ENCODE peak calls at places on chromosome 22, in seven cellular contexts. S, U, D, P, N, E and I are unnamed samples.
A peak's percentile ranks its signal among the peaks of the same experiment; 100 is the strongest.

GRCh38 chr22:29079218-29079901 is 6.5 kb downstream of the KREMEN1 start:
- DNase-seq in N (no peak), U (no peak), E (no peak), P (no peak), D (no peak), S (no peak), I (no peak)

GRCh38 chr22:28934026-28934425 is 50.7 kb downstream of the ZNRF3 start:
- DNase-seq in S (no peak), N (no peak), P (no peak), E (no peak), D (no peak), U (no peak), I (no peak)

GRCh38 chr22:35938226-35938625 is 90.4 kb downstream of the RBFOX2 start:
- DNase-seq in E (no peak), N (no peak), P (no peak), U (no peak), S (no peak), D (no peak), I (no peak)

GRCh38 chr22:47474895-47475294 is 712.4 kb downstream of the TBC1D22A start:
- DNase-seq in N (no peak), E (peak; percentile 22), S (no peak), D (no peak), U (no peak), P (no peak), I (no peak)

GRCh38 chr22:35732116-35732515 is 14.4 kb downstream of the APOL5 start:
- DNase-seq in U (no peak), N (no peak), E (no peak), D (no peak), P (no peak), S (no peak), I (no peak)

GRCh38 chr22:23223566-23224317 is 43.4 kb downstream of the BCR start:
- DNase-seq in D (peak; percentile 53), S (no peak), P (no peak), E (no peak), N (no peak), U (no peak), I (no peak)

GRCh38 chr22:30825711-30826505 is 131.2 kb downstream of the OSBP2 start:
- DNase-seq in U (no peak), S (no peak), N (no peak), D (no peak), P (no peak), E (no peak), I (no peak)

GRCh38 chr22:36198482-36198881 is 3.1 kb downstream of the APOL4 start:
- DNase-seq in U (no peak), E (no peak), D (no peak), S (no peak), N (no peak), P (no peak), I (no peak)

GRCh38 chr22:38455530-38456271 is 702 bp upstream of the KCNJ4 start:
- DNase-seq in P (no peak), S (no peak), D (no peak), E (no peak), U (no peak), N (no peak), I (no peak)

GRCh38 chr22:20428496-20429253 is 8.9 kb downstream of the SCARF2 start:
- DNase-seq in P (no peak), D (peak; percentile 44), E (no peak), S (no peak), N (no peak), U (no peak), I (no peak)

GRCh38 chr22:30435674-30436126 is 10.1 kb downstream of the MTFP1 start:
- DNase-seq in E (no peak), U (peak; percentile 79), D (peak; percentile 54), S (peak; percentile 52), P (no peak), N (no peak), I (no peak)

GRCh38 chr22:50444663-50445062 is 30.2 kb downstream of the SBF1 start:
- DNase-seq in D (peak; percentile 77), U (peak; percentile 6), S (peak; percentile 44), E (peak; percentile 40), N (no peak), P (peak; percentile 85), I (no peak)

GRCh38 chr22:40757071-40757470 is 62.1 kb downstream of the SLC25A17 start:
- DNase-seq in P (no peak), D (no peak), E (no peak), S (no peak), N (no peak), U (no peak), I (peak; percentile 87)

GRCh38 chr22:29733362-29734322 is 13.8 kb downstream of the CABP7 start:
- DNase-seq in N (no peak), E (no peak), S (peak; percentile 60), D (no peak), U (no peak), P (no peak), I (no peak)

GRCh38 chr22:48100685-48101417 is 1338.4 kb downstream of the TBC1D22A start:
- DNase-seq in S (no peak), N (no peak), D (no peak), E (no peak), U (no peak), P (no peak), I (no peak)

GRCh38 chr22:30325065-30325720 is 1.5 kb downstream of the TBC1D10A start:
- DNase-seq in P (peak; percentile 45), N (peak; percentile 84), S (peak; percentile 47), U (no peak), D (no peak), E (peak; percentile 65), I (peak; percentile 51)

GRCh38 chr22:37218771-37219411 is 6.6 kb upstream of the SSTR3 start:
- DNase-seq in P (no peak), N (no peak), E (no peak), D (no peak), S (no peak), U (no peak), I (no peak)

GRCh38 chr22:37211853-37212173 is 464 bp downstream of the SSTR3 start:
- DNase-seq in S (no peak), D (peak; percentile 29), E (no peak), U (no peak), N (no peak), P (no peak), I (no peak)

GRCh38 chr22:37923927-37924326 is 17.8 kb downstream of the MICALL1 start:
- DNase-seq in S (peak; percentile 41), N (no peak), U (no peak), D (no peak), E (no peak), P (no peak), I (no peak)

GRCh38 chr22:49274754-49275380 is 552.8 kb downstream of the BRD1 start:
- DNase-seq in E (no peak), D (no peak), N (no peak), S (no peak), P (no peak), U (no peak), I (no peak)
- H3K27ac ChIP-seq in E (no peak overlapping the region), D (no peak overlapping the region), N (no peak overlapping the region), S (no peak overlapping the region), P (no peak overlapping the region), U (no peak overlapping the region), I (no peak overlapping the region)

DNA sequence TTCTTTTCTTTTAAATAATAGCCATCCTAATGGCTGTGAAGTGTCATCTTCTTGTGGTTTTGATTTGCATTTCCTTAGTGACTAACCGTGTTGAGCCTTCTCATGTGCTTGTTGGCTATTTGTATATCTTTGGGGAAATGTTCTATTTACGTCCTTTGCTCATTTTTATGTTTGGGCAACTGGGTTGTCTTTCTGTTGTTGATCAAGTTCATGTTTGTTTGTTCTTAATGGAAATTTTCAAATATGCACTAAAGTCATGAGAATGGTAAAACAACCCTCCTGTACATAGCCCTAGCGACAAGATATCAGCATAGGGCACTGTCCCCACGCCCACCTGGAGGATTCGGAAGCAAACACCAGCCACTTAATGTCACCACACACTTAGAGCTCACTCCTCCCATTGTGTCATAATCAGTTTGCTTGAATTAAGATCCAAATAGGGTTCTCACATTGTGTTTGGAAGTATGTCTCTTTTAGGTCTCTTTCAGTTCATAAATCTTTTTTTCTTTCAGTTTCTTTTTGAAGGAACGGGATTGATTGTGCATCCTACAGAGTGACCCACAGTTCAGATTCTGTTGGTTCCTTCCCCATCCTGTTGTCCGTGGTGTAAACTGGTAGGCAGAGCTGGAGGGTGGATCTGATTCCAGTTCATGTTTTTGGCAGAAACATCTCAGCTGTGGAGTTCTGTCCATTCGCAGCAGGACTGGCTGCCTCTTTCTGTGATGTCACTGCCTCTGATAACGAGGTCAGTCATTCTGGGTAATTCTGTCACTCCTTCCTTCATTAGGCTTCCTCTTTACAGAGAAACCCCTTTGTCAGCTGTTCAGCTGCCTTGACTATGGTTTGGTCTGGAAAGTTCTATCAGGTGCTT is 26.4 kb upstream of the ADORA2A start:
- DNase-seq in N (no peak), P (no peak), U (no peak), E (no peak), D (no peak), S (no peak), I (no peak)
- H3K27ac ChIP-seq in N (peak overlapping the region; percentile 83), P (peak overlapping the region; percentile 82), U (no peak overlapping the region), E (peak overlapping the region; percentile 21), D (peak overlapping the region; percentile 44), S (peak overlapping the region; percentile 56), I (no peak overlapping the region)

DNA sequence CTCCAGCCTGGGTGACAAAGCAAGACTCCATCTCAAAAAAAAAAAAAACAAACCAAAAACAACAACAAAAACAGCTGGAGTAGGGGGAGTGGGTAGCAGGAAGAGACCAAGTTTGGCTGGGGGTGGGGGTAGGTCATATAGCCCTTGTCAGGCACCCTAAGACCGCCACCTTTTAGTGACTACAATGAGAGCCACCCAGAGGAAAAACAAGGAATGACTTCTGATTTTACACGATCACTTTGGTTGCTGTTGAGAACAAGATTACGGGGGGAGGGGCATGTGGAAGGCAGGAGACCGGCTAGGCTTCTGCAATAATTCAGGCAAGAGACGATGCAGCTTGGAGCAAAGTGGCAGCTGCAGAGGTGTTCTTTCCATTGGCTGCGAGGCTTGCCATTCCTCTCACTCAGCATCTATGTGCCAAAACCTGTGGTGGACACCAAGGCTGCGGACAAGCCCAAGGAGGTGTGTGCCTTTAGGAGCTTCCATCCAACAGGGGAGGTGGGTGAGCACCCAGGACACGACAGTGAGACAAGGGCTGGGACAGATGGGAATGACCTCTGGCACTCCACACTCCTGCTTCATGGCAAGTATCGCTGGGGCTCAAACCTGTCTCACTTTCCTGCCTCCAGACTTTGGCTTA is 1.7 kb downstream of the RPS19BP1 start:
- DNase-seq in U (no peak), N (no peak), D (peak; percentile 38), S (peak; percentile 55), P (no peak), E (no peak), I (no peak)
- H3K27ac ChIP-seq in U (peak overlapping the region; percentile 94), N (no peak overlapping the region), D (no peak overlapping the region), S (no peak overlapping the region), P (no peak overlapping the region), E (no peak overlapping the region), I (no peak overlapping the region)

DNA sequence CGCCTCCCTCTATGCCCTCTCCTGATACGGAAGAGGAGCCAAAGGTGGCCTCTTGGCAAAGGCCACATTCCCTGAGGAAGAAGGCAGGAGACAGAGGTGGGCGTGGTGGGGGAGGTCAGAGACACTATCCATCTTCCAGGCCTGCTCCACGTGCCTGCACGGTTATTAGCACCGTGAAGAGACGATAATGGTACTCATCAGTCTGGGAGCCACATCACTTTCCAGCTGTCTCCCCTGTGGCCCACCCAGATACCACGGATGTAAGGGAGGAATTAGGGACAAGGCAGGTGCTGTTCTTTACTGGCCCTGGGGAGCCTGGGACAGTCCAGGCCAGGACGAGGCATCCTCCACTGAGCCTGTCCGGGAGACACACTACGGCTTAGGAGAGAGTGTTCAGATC is 354.2 kb downstream of the MN1 start:
- DNase-seq in D (no peak), E (no peak), U (no peak), S (no peak), P (no peak), N (no peak), I (no peak)
- H3K27ac ChIP-seq in D (no peak overlapping the region), E (no peak overlapping the region), U (no peak overlapping the region), S (no peak overlapping the region), P (no peak overlapping the region), N (no peak overlapping the region), I (no peak overlapping the region)